ENCODE peak calls at places on chromosome 22, in six cellular contexts. Z is endodermal cell, D is mesenchymal stem cell, P is endothelial cell of umbilical vein, I is IMR-90, V is keratinocyte. F is an unnamed sample.

GRCh38 chr22:38397189-38398097 is 57.6 kb downstream of the KCNJ4 start:
- DNase-seq in Z (peak), D (peak), P (peak), I (no peak), V (no peak), F (no peak)

GRCh38 chr22:25475554-25476022 is 88.9 kb upstream of the GRK3 start:
- DNase-seq in Z (no peak), D (peak), P (peak), I (peak), V (no peak), F (peak)

GRCh38 chr22:20637740-20638139 is 130.3 kb downstream of the MED15 start:
- DNase-seq in Z (no peak), D (no peak), P (no peak), I (no peak), V (no peak), F (no peak)

GRCh38 chr22:27637604-27638003 is 164.0 kb downstream of the MN1 start:
- DNase-seq in Z (no peak), D (peak), P (no peak), I (peak), V (no peak), F (no peak)

GRCh38 chr22:44181033-44181911 is 547 bp downstream of the PARVG start:
- DNase-seq in Z (no peak), D (no peak), P (no peak), I (no peak), V (no peak), F (peak)

GRCh38 chr22:41290262-41291221 is 4.6 kb upstream of the RANGAP1 start:
- DNase-seq in Z (peak), D (peak), P (peak), I (peak), V (no peak), F (no peak)

GRCh38 chr22:43100223-43100622 is 10.3 kb upstream of the BIK start:
- DNase-seq in Z (no peak), D (peak), P (no peak), I (peak), V (no peak), F (no peak)

GRCh38 chr22:20113551-20114310 is 2.2 kb upstream of the RANBP1 start:
- DNase-seq in Z (no peak), D (no peak), P (no peak), I (no peak), V (no peak), F (no peak)

GRCh38 chr22:27985323-27986275 is 66.5 kb upstream of the PITPNB start:
- DNase-seq in Z (peak), D (no peak), P (no peak), I (no peak), V (no peak), F (no peak)

GRCh38 chr22:26547837-26548236 is 35.6 kb upstream of the TFIP11 start:
- DNase-seq in Z (no peak), D (no peak), P (no peak), I (no peak), V (no peak), F (no peak)

GRCh38 chr22:20397498-20397897 is 3.5 kb downstream of the ZNF74 start:
- DNase-seq in Z (no peak), D (no peak), P (no peak), I (no peak), V (no peak), F (no peak)

GRCh38 chr22:45777046-45777851 is 105.6 kb downstream of the ATXN10 start:
- DNase-seq in Z (no peak), D (no peak), P (peak), I (peak), V (no peak), F (no peak)

GRCh38 chr22:43094085-43094484 is 4.9 kb upstream of the TTLL1 start:
- DNase-seq in Z (peak), D (no peak), P (no peak), I (peak), V (no peak), F (no peak)

GRCh38 chr22:43303751-43304150 is 39.4 kb downstream of the SCUBE1 start:
- DNase-seq in Z (no peak), D (no peak), P (no peak), I (no peak), V (no peak), F (no peak)

GRCh38 chr22:45459235-45459634 is 43.4 kb upstream of the FBLN1 start:
- DNase-seq in Z (no peak), D (no peak), P (no peak), I (no peak), V (no peak), F (no peak)

GRCh38 chr22:23752090-23752691 is 1.3 kb upstream of the ZNF70 start:
- DNase-seq in Z (no peak), D (no peak), P (no peak), I (no peak), V (no peak), F (no peak)

GRCh38 chr22:43481528-43482309 is 69.9 kb downstream of the MPPED1 start:
- DNase-seq in Z (peak), D (no peak), P (no peak), I (no peak), V (no peak), F (peak)

GRCh38 chr22:42685941-42686666 is 34.6 kb downstream of the A4GALT start:
- DNase-seq in Z (no peak), D (no peak), P (no peak), I (no peak), V (no peak), F (peak)

GRCh38 chr22:41873391-41873790 is 40.5 kb downstream of the SREBF2 start:
- DNase-seq in Z (no peak), D (no peak), P (no peak), I (no peak), V (no peak), F (no peak)

GRCh38 chr22:20400606-20401375 is 6.8 kb downstream of the ZNF74 start:
- DNase-seq in Z (peak), D (no peak), P (no peak), I (no peak), V (no peak), F (no peak)

GRCh38 chr22:46846154-46846831 is 83.8 kb downstream of the TBC1D22A start:
- DNase-seq in Z (peak), D (no peak), P (peak), I (peak), V (peak), F (no peak)
- H3K9ac ChIP-seq in Z (no peak), D (peak), P (no peak), I (no peak), V (peak), F (no peak)

GRCh38 chr22:31829505-31829904 is 75.7 kb downstream of the DEPDC5 start:
- DNase-seq in Z (no peak), D (peak), P (peak), I (peak), V (peak), F (no peak)
- H3K9ac ChIP-seq in Z (no peak), D (peak), P (no peak), I (no peak), V (peak), F (no peak)

GRCh38 chr22:29703595-29704195 is 16.1 kb upstream of the CABP7 start:
- DNase-seq in Z (no peak), D (no peak), P (no peak), I (no peak), V (no peak), F (no peak)
- H3K9ac ChIP-seq in Z (no peak), D (no peak), P (no peak), I (no peak), V (no peak), F (no peak)

DNA sequence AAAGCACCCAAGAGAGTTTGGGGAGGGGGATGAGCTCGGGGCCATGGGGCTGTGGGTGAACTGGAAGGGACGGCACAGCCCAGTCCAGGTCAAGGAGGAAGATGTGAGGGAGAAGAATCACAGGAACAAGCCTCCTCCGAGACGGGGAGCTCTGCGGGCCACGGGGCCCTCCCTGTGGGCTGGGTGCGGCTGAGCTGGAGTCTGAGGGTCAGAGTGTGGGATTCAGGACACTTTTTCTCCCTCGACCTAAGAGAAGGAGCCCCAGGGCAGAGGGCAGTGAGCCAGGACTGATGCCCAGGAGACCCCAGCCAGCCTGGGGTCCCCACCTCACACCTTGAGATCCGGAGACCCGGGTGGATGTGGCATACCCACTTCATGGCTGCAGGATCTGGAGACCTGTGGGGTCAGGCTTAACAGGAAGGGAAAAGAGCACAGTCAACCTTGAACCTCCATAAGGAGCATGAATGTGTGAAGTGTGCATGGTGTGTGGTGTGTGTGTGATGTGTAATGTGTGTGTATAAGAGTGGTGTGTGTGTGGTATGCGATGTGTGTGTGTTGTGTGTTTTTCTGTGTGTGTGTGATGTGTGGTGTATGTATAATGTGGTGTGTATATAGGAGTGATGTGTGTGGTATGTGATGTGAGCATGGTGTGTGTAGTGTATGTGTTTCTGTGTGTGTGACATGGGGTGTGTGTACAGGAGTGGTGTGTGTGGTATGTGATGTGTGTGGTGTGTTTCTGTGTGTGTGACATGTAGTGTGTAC is 504.6 kb downstream of the BRD1 start:
- DNase-seq in Z (peak), D (no peak), P (no peak), I (no peak), V (no peak), F (no peak)
- H3K9ac ChIP-seq in Z (no peak), D (no peak), P (no peak), I (no peak), V (no peak), F (no peak)

GRCh38 chr22:17569971-17570511 is 6.7 kb downstream of the SLC25A18 start:
- DNase-seq in Z (peak), D (no peak), P (peak), I (peak), V (no peak), F (no peak)
- H3K9ac ChIP-seq in Z (no peak), D (no peak), P (no peak), I (no peak), V (no peak), F (no peak)

GRCh38 chr22:37043828-37044538 is 7.6 kb upstream of the KCTD17 start:
- DNase-seq in Z (peak), D (peak), P (peak), I (peak), V (no peak), F (peak)
- H3K9ac ChIP-seq in Z (no peak), D (no peak), P (no peak), I (no peak), V (no peak), F (no peak)

DNA sequence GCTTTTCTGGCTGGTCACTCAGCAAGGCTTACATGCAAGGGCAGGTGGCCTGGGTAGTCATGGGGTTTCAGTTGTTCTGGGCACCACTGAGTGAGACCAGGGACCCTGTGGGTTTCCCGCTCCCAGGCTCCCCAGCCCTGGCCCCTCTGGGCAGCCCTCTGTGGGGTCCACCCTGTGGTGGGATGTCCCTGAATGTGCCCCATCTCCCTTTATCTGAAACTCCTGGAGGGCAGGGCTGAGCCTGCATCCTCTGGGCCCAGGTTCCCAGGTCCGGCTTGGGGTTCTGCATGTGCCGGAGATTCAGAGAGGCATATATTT is 1041.0 kb downstream of the BRD1 start:
- DNase-seq in Z (no peak), D (no peak), P (no peak), I (no peak), V (no peak), F (no peak)
- H3K9ac ChIP-seq in Z (no peak), D (no peak), P (no peak), I (no peak), V (no peak), F (no peak)

GRCh38 chr22:50530857-50531545 is 1.2 kb upstream of the TYMP start:
- DNase-seq in Z (peak), D (peak), P (peak), I (peak), V (no peak), F (no peak)
- H3K9ac ChIP-seq in Z (peak), D (peak), P (no peak), I (peak), V (peak), F (no peak)

GRCh38 chr22:22196833-22197477 is 47.6 kb upstream of the VPREB1 start:
- DNase-seq in Z (no peak), D (no peak), P (no peak), I (no peak), V (no peak), F (no peak)
- H3K9ac ChIP-seq in Z (no peak), D (no peak), P (no peak), I (no peak), V (no peak), F (no peak)

F was measured in DND-41.